ENCODE peak calls at places on chromosome X, in six cellular contexts. One of them, this sample, is unnamed.

GRCh38 chrX:151323054-151323453 is 74.0 kb upstream of the VMA21 start:
- ATAC-seq in HepG2: no peak
- ATAC-seq in GM12878: no peak
- ATAC-seq in upper lobe of left lung: no peak
- ATAC-seq in HCT116: no peak
- ATAC-seq in K562: no peak
- ATAC-seq in this sample: no peak

GRCh38 chrX:39894626-39895025 is 203.1 kb downstream of the BCOR start:
- ATAC-seq in HepG2: no peak
- ATAC-seq in GM12878: no peak
- ATAC-seq in upper lobe of left lung: no peak
- ATAC-seq in HCT116: no peak
- ATAC-seq in K562: no peak
- ATAC-seq in this sample: no peak

GRCh38 chrX:150506486-150506885 is 61.9 kb upstream of the MTM1 start:
- ATAC-seq in HepG2: no peak
- ATAC-seq in GM12878: no peak
- ATAC-seq in upper lobe of left lung: no peak
- ATAC-seq in HCT116: no peak
- ATAC-seq in K562: no peak
- ATAC-seq in this sample: no peak

GRCh38 chrX:71367396-71367795 is 1.2 kb downstream of the TAF1 start:
- ATAC-seq in HepG2: no peak
- ATAC-seq in GM12878: no peak
- ATAC-seq in upper lobe of left lung: no peak
- ATAC-seq in HCT116: no peak
- ATAC-seq in K562: peak; percentile 1
- ATAC-seq in this sample: no peak

GRCh38 chrX:111040377-111041017 is 55.5 kb upstream of the PAK3 start:
- ATAC-seq in HepG2: no peak
- ATAC-seq in GM12878: peak; percentile 53
- ATAC-seq in upper lobe of left lung: peak; percentile 20
- ATAC-seq in HCT116: no peak
- ATAC-seq in K562: no peak
- ATAC-seq in this sample: no peak

GRCh38 chrX:129665916-129666644 is 11.3 kb upstream of the APLN start:
- ATAC-seq in HepG2: no peak
- ATAC-seq in GM12878: no peak
- ATAC-seq in upper lobe of left lung: no peak
- ATAC-seq in HCT116: peak; percentile 96
- ATAC-seq in K562: no peak
- ATAC-seq in this sample: peak; percentile 83

GRCh38 chrX:80335062-80335830 is 85.0 kb upstream of the TENT5D start:
- ATAC-seq in HepG2: no peak
- ATAC-seq in GM12878: no peak
- ATAC-seq in upper lobe of left lung: peak; percentile 34
- ATAC-seq in HCT116: no peak
- ATAC-seq in K562: peak; percentile 63
- ATAC-seq in this sample: no peak

GRCh38 chrX:10167573-10167972 is 10.8 kb downstream of the CLCN4 start:
- ATAC-seq in HepG2: no peak
- ATAC-seq in GM12878: peak; percentile 84
- ATAC-seq in upper lobe of left lung: no peak
- ATAC-seq in HCT116: no peak
- ATAC-seq in K562: no peak
- ATAC-seq in this sample: no peak

GRCh38 chrX:34487364-34487763 is 169.7 kb downstream of the TMEM47 start:
- ATAC-seq in HepG2: no peak
- ATAC-seq in GM12878: no peak
- ATAC-seq in upper lobe of left lung: no peak
- ATAC-seq in HCT116: no peak
- ATAC-seq in K562: no peak
- ATAC-seq in this sample: no peak

GRCh38 chrX:136034622-136035021 is 49.4 kb downstream of the SLC9A6 start:
- ATAC-seq in HepG2: no peak
- ATAC-seq in GM12878: no peak
- ATAC-seq in upper lobe of left lung: no peak
- ATAC-seq in HCT116: no peak
- ATAC-seq in K562: no peak
- ATAC-seq in this sample: no peak

GRCh38 chrX:50188859-50189258 is 11.9 kb downstream of the AKAP4 start:
- ATAC-seq in HepG2: no peak
- ATAC-seq in GM12878: no peak
- ATAC-seq in upper lobe of left lung: no peak
- ATAC-seq in HCT116: no peak
- ATAC-seq in K562: no peak
- ATAC-seq in this sample: no peak

GRCh38 chrX:36867143-36867542 is 141.0 kb upstream of the FAM47C start:
- ATAC-seq in HepG2: peak; percentile 55
- ATAC-seq in GM12878: peak; percentile 76
- ATAC-seq in upper lobe of left lung: no peak
- ATAC-seq in HCT116: no peak
- ATAC-seq in K562: no peak
- ATAC-seq in this sample: no peak

GRCh38 chrX:151416521-151417048 is 19.6 kb downstream of the VMA21 start:
- ATAC-seq in HepG2: no peak
- ATAC-seq in GM12878: no peak
- ATAC-seq in upper lobe of left lung: no peak
- ATAC-seq in HCT116: no peak
- ATAC-seq in K562: no peak
- ATAC-seq in this sample: no peak

GRCh38 chrX:37847733-37848197 is 394 bp upstream of the DYNLT3 start:
- ATAC-seq in HepG2: no peak
- ATAC-seq in GM12878: no peak
- ATAC-seq in upper lobe of left lung: no peak
- ATAC-seq in HCT116: no peak
- ATAC-seq in K562: no peak
- ATAC-seq in this sample: no peak

GRCh38 chrX:119574394-119575266 is at the start of gene UBE2A:
- ATAC-seq in HepG2: peak; percentile 92
- ATAC-seq in GM12878: peak; percentile 89
- ATAC-seq in upper lobe of left lung: peak; percentile 98
- ATAC-seq in HCT116: peak; percentile 90
- ATAC-seq in K562: peak; percentile 93
- ATAC-seq in this sample: peak; percentile 96

GRCh38 chrX:154827624-154828408 is 6.6 kb downstream of the SMIM9 start:
- ATAC-seq in HepG2: no peak
- ATAC-seq in GM12878: peak; percentile 93
- ATAC-seq in upper lobe of left lung: no peak
- ATAC-seq in HCT116: no peak
- ATAC-seq in K562: no peak
- ATAC-seq in this sample: no peak

GRCh38 chrX:31858915-31859314 is 787.1 kb upstream of the FTHL17 start:
- ATAC-seq in HepG2: no peak
- ATAC-seq in GM12878: no peak
- ATAC-seq in upper lobe of left lung: no peak
- ATAC-seq in HCT116: no peak
- ATAC-seq in K562: peak; percentile 46
- ATAC-seq in this sample: no peak

GRCh38 chrX:150663061-150663460 is 30.1 kb upstream of the MTMR1 start:
- ATAC-seq in HepG2: no peak
- ATAC-seq in GM12878: no peak
- ATAC-seq in upper lobe of left lung: no peak
- ATAC-seq in HCT116: no peak
- ATAC-seq in K562: no peak
- ATAC-seq in this sample: no peak

GRCh38 chrX:55818673-55819375 is 101.3 kb downstream of the RRAGB start:
- ATAC-seq in HepG2: no peak
- ATAC-seq in GM12878: no peak
- ATAC-seq in upper lobe of left lung: no peak
- ATAC-seq in HCT116: no peak
- ATAC-seq in K562: no peak
- ATAC-seq in this sample: no peak

GRCh38 chrX:107775000-107775733 is 420 bp downstream of the TSC22D3 start:
- ATAC-seq in HepG2: peak; percentile 27
- ATAC-seq in GM12878: peak; percentile 26
- ATAC-seq in upper lobe of left lung: peak; percentile 1
- ATAC-seq in HCT116: peak; percentile 25
- ATAC-seq in K562: peak; percentile 54
- ATAC-seq in this sample: no peak

GRCh38 chrX:18677140-18677834 is 5.4 kb upstream of the RS1 start:
- ATAC-seq in HepG2: no peak
- ATAC-seq in GM12878: no peak
- ATAC-seq in upper lobe of left lung: no peak
- ATAC-seq in HCT116: no peak
- ATAC-seq in K562: no peak
- ATAC-seq in this sample: no peak

GRCh38 chrX:18676470-18676869 is 4.6 kb upstream of the RS1 start:
- ATAC-seq in HepG2: peak; percentile 86
- ATAC-seq in GM12878: no peak
- ATAC-seq in upper lobe of left lung: no peak
- ATAC-seq in HCT116: peak; percentile 34
- ATAC-seq in K562: peak; percentile 67
- ATAC-seq in this sample: no peak

GRCh38 chrX:18676050-18676449 is 4.1 kb upstream of the RS1 start:
- ATAC-seq in HepG2: peak; percentile 32
- ATAC-seq in GM12878: no peak
- ATAC-seq in upper lobe of left lung: no peak
- ATAC-seq in HCT116: no peak
- ATAC-seq in K562: no peak
- ATAC-seq in this sample: no peak

GRCh38 chrX:18674417-18674787 is 2.5 kb upstream of the RS1 start:
- ATAC-seq in HepG2: peak; percentile 16
- ATAC-seq in GM12878: peak; percentile 64
- ATAC-seq in upper lobe of left lung: peak; percentile 61
- ATAC-seq in HCT116: no peak
- ATAC-seq in K562: peak; percentile 68
- ATAC-seq in this sample: peak; percentile 26

DNA sequence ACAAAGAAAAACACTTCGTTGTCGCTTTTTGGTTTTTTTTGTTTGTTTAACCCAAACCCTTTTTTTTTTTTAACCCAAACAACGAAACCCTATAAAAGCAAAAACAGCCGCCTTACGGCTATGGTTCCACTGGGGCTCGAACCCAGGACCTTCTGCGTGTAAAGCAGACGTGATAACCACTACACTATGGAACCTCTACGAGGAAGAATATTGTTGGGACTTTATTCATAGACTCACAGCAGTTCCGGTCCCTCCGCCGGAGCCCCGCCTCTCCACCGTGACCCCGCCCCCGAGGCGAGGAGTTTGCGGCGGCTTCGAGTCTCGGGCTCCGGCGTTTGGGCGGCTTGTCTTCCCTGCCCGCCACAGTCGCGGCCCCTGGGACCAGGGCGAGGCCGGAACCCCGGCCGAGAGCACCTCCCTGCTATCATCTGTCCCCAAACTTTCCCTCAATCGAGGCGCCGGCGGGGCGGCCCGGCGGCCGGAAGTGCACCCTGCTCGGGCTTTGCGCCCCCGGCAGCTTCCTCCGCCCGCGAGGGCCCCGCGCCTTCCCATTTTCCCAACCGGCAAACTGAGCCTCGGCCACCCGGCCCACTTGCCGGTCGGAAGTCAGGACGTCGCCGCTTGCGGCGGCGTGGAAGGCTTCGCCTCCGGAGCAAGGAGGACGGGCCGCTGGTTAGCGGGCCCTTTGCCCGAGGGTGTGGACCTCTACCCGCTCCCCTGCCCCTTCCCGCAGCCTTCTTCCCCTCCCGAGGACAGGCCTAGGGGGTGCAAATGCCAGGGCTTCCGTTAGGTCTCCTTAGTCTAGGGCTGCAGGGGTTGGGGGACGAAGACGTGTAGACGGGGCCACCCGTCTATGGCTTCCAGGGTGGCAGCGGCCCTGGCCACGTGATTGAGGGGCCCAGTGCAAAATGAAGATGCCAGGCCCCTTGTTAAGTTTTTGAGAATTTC is 3.2 kb upstream of the RS1 start:
- ATAC-seq in HepG2: peak; percentile 60
- ATAC-seq in GM12878: peak; percentile 90
- ATAC-seq in upper lobe of left lung: peak; percentile 93
- ATAC-seq in HCT116: peak; percentile 85
- ATAC-seq in K562: peak; percentile 85
- ATAC-seq in this sample: peak; percentile 92
- TF ChIP-seq POLR2A in HepG2: no peak
- TF ChIP-seq POLR2A in GM12878: peak; percentile 70
- TF ChIP-seq POLR2A in upper lobe of left lung: no peak
- TF ChIP-seq POLR2A in HCT116: no peak
- TF ChIP-seq POLR2A in K562: peak; percentile 22
- TF ChIP-seq POLR2A in this sample: peak; percentile 25

DNA sequence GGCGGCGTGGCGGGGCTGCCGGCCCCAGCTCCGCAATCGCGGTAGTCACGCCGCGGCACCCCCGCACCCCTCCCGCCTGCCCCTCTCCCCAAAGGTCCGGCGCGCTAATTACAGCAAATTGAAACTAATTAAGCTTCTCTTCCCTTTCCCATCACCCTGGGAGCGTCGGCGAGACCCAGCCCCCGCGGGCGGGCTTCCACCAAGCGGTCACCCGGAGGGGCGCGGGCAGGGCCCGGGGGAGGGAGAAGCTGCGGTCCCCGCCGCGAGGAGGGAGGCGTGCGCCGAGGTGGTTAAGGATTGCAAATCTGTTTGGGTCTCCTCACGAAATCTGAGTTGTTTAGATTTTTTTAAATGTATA is 13.1 kb downstream of the ARX start:
- ATAC-seq in HepG2: no peak
- ATAC-seq in GM12878: no peak
- ATAC-seq in upper lobe of left lung: no peak
- ATAC-seq in HCT116: no peak
- ATAC-seq in K562: no peak
- ATAC-seq in this sample: no peak
- H3K4me1 ChIP-seq in HepG2: peaks cover 6% of the 10 kb centered on the region
- H3K4me1 ChIP-seq in GM12878: no peaks in the 10 kb centered on the region
- H3K4me1 ChIP-seq in upper lobe of left lung: peaks cover 10% of the 10 kb centered on the region
- H3K4me1 ChIP-seq in HCT116: no peaks in the 10 kb centered on the region
- H3K4me1 ChIP-seq in K562: no peaks in the 10 kb centered on the region
- H3K4me1 ChIP-seq in this sample: peaks cover 41% of the 10 kb centered on the region

GRCh38 chrX:21798677-21799219 is 40.7 kb upstream of the MBTPS2 start:
- ATAC-seq in HepG2: peak; percentile 90
- ATAC-seq in GM12878: peak; percentile 60
- ATAC-seq in upper lobe of left lung: peak; percentile 81
- ATAC-seq in HCT116: peak; percentile 93
- ATAC-seq in K562: no peak
- ATAC-seq in this sample: no peak
- TF ChIP-seq POLR2AphosphoS5 in HepG2: no peak
- TF ChIP-seq POLR2AphosphoS5 in GM12878: no peak
- TF ChIP-seq POLR2AphosphoS5 in upper lobe of left lung: no peak
- TF ChIP-seq POLR2AphosphoS5 in HCT116: no peak
- TF ChIP-seq POLR2AphosphoS5 in K562: no peak
- TF ChIP-seq POLR2AphosphoS5 in this sample: peak; percentile 28

GRCh38 chrX:45758738-45759397 is 558.2 kb upstream of the DIPK2B start:
- ATAC-seq in HepG2: no peak
- ATAC-seq in GM12878: peak; percentile 64
- ATAC-seq in upper lobe of left lung: no peak
- ATAC-seq in HCT116: peak; percentile 39
- ATAC-seq in K562: no peak
- ATAC-seq in this sample: no peak

GRCh38 chrX:45757272-45757671 is 556.6 kb upstream of the DIPK2B start:
- ATAC-seq in HepG2: no peak
- ATAC-seq in GM12878: no peak
- ATAC-seq in upper lobe of left lung: no peak
- ATAC-seq in HCT116: no peak
- ATAC-seq in K562: no peak
- ATAC-seq in this sample: no peak

GRCh38 chrX:45756562-45756961 is 555.9 kb upstream of the DIPK2B start:
- ATAC-seq in HepG2: no peak
- ATAC-seq in GM12878: no peak
- ATAC-seq in upper lobe of left lung: no peak
- ATAC-seq in HCT116: no peak
- ATAC-seq in K562: no peak
- ATAC-seq in this sample: no peak

GRCh38 chrX:45758319-45758718 is 557.6 kb upstream of the DIPK2B start:
- ATAC-seq in HepG2: no peak
- ATAC-seq in GM12878: peak; percentile 57
- ATAC-seq in upper lobe of left lung: no peak
- ATAC-seq in HCT116: peak; percentile 33
- ATAC-seq in K562: no peak
- ATAC-seq in this sample: no peak

GRCh38 chrX:45755719-45756118 is 555.0 kb upstream of the DIPK2B start:
- ATAC-seq in HepG2: peak; percentile 44
- ATAC-seq in GM12878: no peak
- ATAC-seq in upper lobe of left lung: no peak
- ATAC-seq in HCT116: peak; percentile 32
- ATAC-seq in K562: no peak
- ATAC-seq in this sample: no peak
- TF ChIP-seq POLR2A in HepG2: no peak
- TF ChIP-seq POLR2A in GM12878: no peak
- TF ChIP-seq POLR2A in upper lobe of left lung: no peak
- TF ChIP-seq POLR2A in HCT116: no peak
- TF ChIP-seq POLR2A in K562: no peak
- TF ChIP-seq POLR2A in this sample: no peak